ENCODE peak calls at places on chromosomes 2 and 18, in eight cellular contexts. One of them, this sample, is unnamed.

GRCh38 chr2:118040889-118041288 is 27.0 kb upstream of the CCDC93 start:
- DNase-seq in stimulated activated CD4-positive, alpha-beta T cell treated with anti-CD3 and anti-CD28 coated beads, Interleukin-15, amount 100 ng/mL, for 24 hours: no peak
- DNase-seq in RCC 7860: no peak
- DNase-seq in T-helper 9 cell: no peak
- DNase-seq in AML-193: no peak
- DNase-seq in H7: no peak
- DNase-seq in NCI-H460: no peak
- DNase-seq in progenitor cell of endocrine pancreas: no peak
- DNase-seq in this sample: no peak

GRCh38 chr18:9135912-9136314 is 668 bp upstream of the ANKRD12 start:
- DNase-seq in stimulated activated CD4-positive, alpha-beta T cell treated with anti-CD3 and anti-CD28 coated beads, Interleukin-15, amount 100 ng/mL, for 24 hours: no peak
- DNase-seq in RCC 7860: no peak
- DNase-seq in T-helper 9 cell: no peak
- DNase-seq in AML-193: no peak
- DNase-seq in H7: peak
- DNase-seq in NCI-H460: no peak
- DNase-seq in progenitor cell of endocrine pancreas: peak
- DNase-seq in this sample: peak

GRCh38 chr2:63435080-63435479 is 153.2 kb downstream of the WDPCP start:
- DNase-seq in stimulated activated CD4-positive, alpha-beta T cell treated with anti-CD3 and anti-CD28 coated beads, Interleukin-15, amount 100 ng/mL, for 24 hours: no peak
- DNase-seq in RCC 7860: no peak
- DNase-seq in T-helper 9 cell: no peak
- DNase-seq in AML-193: no peak
- DNase-seq in H7: no peak
- DNase-seq in NCI-H460: no peak
- DNase-seq in progenitor cell of endocrine pancreas: no peak
- DNase-seq in this sample: no peak

GRCh38 chr18:75533954-75534353 is 106.5 kb upstream of the SMIM21 start:
- DNase-seq in stimulated activated CD4-positive, alpha-beta T cell treated with anti-CD3 and anti-CD28 coated beads, Interleukin-15, amount 100 ng/mL, for 24 hours: no peak
- DNase-seq in RCC 7860: no peak
- DNase-seq in T-helper 9 cell: no peak
- DNase-seq in AML-193: no peak
- DNase-seq in H7: no peak
- DNase-seq in NCI-H460: no peak
- DNase-seq in progenitor cell of endocrine pancreas: no peak
- DNase-seq in this sample: no peak

GRCh38 chr2:200757414-200757813 is 54.3 kb upstream of the BZW1 start:
- DNase-seq in stimulated activated CD4-positive, alpha-beta T cell treated with anti-CD3 and anti-CD28 coated beads, Interleukin-15, amount 100 ng/mL, for 24 hours: no peak
- DNase-seq in RCC 7860: peak
- DNase-seq in T-helper 9 cell: no peak
- DNase-seq in AML-193: no peak
- DNase-seq in H7: no peak
- DNase-seq in NCI-H460: no peak
- DNase-seq in progenitor cell of endocrine pancreas: no peak
- DNase-seq in this sample: no peak

GRCh38 chr18:10038268-10038667 is 124.5 kb downstream of the VAPA start:
- DNase-seq in stimulated activated CD4-positive, alpha-beta T cell treated with anti-CD3 and anti-CD28 coated beads, Interleukin-15, amount 100 ng/mL, for 24 hours: no peak
- DNase-seq in RCC 7860: no peak
- DNase-seq in T-helper 9 cell: no peak
- DNase-seq in AML-193: no peak
- DNase-seq in H7: no peak
- DNase-seq in NCI-H460: no peak
- DNase-seq in progenitor cell of endocrine pancreas: no peak
- DNase-seq in this sample: no peak

GRCh38 chr2:222753251-222753824 is 81.9 kb downstream of the MOGAT1 start:
- DNase-seq in stimulated activated CD4-positive, alpha-beta T cell treated with anti-CD3 and anti-CD28 coated beads, Interleukin-15, amount 100 ng/mL, for 24 hours: no peak
- DNase-seq in RCC 7860: no peak
- DNase-seq in T-helper 9 cell: no peak
- DNase-seq in AML-193: no peak
- DNase-seq in H7: no peak
- DNase-seq in NCI-H460: no peak
- DNase-seq in progenitor cell of endocrine pancreas: no peak
- DNase-seq in this sample: no peak

GRCh38 chr2:157386747-157387146 is 57.1 kb downstream of the CYTIP start:
- DNase-seq in stimulated activated CD4-positive, alpha-beta T cell treated with anti-CD3 and anti-CD28 coated beads, Interleukin-15, amount 100 ng/mL, for 24 hours: no peak
- DNase-seq in RCC 7860: no peak
- DNase-seq in T-helper 9 cell: no peak
- DNase-seq in AML-193: no peak
- DNase-seq in H7: no peak
- DNase-seq in NCI-H460: no peak
- DNase-seq in progenitor cell of endocrine pancreas: no peak
- DNase-seq in this sample: no peak

GRCh38 chr18:12883003-12883683 is 894 bp downstream of the PTPN2 start:
- DNase-seq in stimulated activated CD4-positive, alpha-beta T cell treated with anti-CD3 and anti-CD28 coated beads, Interleukin-15, amount 100 ng/mL, for 24 hours: peak
- DNase-seq in RCC 7860: no peak
- DNase-seq in T-helper 9 cell: no peak
- DNase-seq in AML-193: no peak
- DNase-seq in H7: peak
- DNase-seq in NCI-H460: no peak
- DNase-seq in progenitor cell of endocrine pancreas: no peak
- DNase-seq in this sample: no peak

GRCh38 chr2:43495727-43496126 is 100.1 kb downstream of the THADA start:
- DNase-seq in stimulated activated CD4-positive, alpha-beta T cell treated with anti-CD3 and anti-CD28 coated beads, Interleukin-15, amount 100 ng/mL, for 24 hours: no peak
- DNase-seq in RCC 7860: no peak
- DNase-seq in T-helper 9 cell: no peak
- DNase-seq in AML-193: no peak
- DNase-seq in H7: no peak
- DNase-seq in NCI-H460: no peak
- DNase-seq in progenitor cell of endocrine pancreas: no peak
- DNase-seq in this sample: no peak

GRCh38 chr2:3628800-3629199 is 29.2 kb upstream of the ALLC start:
- DNase-seq in stimulated activated CD4-positive, alpha-beta T cell treated with anti-CD3 and anti-CD28 coated beads, Interleukin-15, amount 100 ng/mL, for 24 hours: no peak
- DNase-seq in RCC 7860: no peak
- DNase-seq in T-helper 9 cell: no peak
- DNase-seq in AML-193: no peak
- DNase-seq in H7: peak
- DNase-seq in NCI-H460: no peak
- DNase-seq in progenitor cell of endocrine pancreas: no peak
- DNase-seq in this sample: no peak

GRCh38 chr2:47260971-47261370 is 105.9 kb upstream of the STPG4 start:
- DNase-seq in stimulated activated CD4-positive, alpha-beta T cell treated with anti-CD3 and anti-CD28 coated beads, Interleukin-15, amount 100 ng/mL, for 24 hours: no peak
- DNase-seq in RCC 7860: no peak
- DNase-seq in T-helper 9 cell: no peak
- DNase-seq in AML-193: no peak
- DNase-seq in H7: no peak
- DNase-seq in NCI-H460: no peak
- DNase-seq in progenitor cell of endocrine pancreas: no peak
- DNase-seq in this sample: no peak

GRCh38 chr2:179226203-179226960 is 38.2 kb downstream of the SESTD1 start:
- DNase-seq in stimulated activated CD4-positive, alpha-beta T cell treated with anti-CD3 and anti-CD28 coated beads, Interleukin-15, amount 100 ng/mL, for 24 hours: no peak
- DNase-seq in RCC 7860: no peak
- DNase-seq in T-helper 9 cell: no peak
- DNase-seq in AML-193: no peak
- DNase-seq in H7: no peak
- DNase-seq in NCI-H460: no peak
- DNase-seq in progenitor cell of endocrine pancreas: no peak
- DNase-seq in this sample: peak

GRCh38 chr2:26590960-26591618 is 50.1 kb downstream of the CIB4 start:
- DNase-seq in stimulated activated CD4-positive, alpha-beta T cell treated with anti-CD3 and anti-CD28 coated beads, Interleukin-15, amount 100 ng/mL, for 24 hours: no peak
- DNase-seq in RCC 7860: no peak
- DNase-seq in T-helper 9 cell: no peak
- DNase-seq in AML-193: no peak
- DNase-seq in H7: no peak
- DNase-seq in NCI-H460: no peak
- DNase-seq in progenitor cell of endocrine pancreas: no peak
- DNase-seq in this sample: no peak

GRCh38 chr2:28534817-28535216 is 39.0 kb downstream of the PLB1 start:
- DNase-seq in stimulated activated CD4-positive, alpha-beta T cell treated with anti-CD3 and anti-CD28 coated beads, Interleukin-15, amount 100 ng/mL, for 24 hours: no peak
- DNase-seq in RCC 7860: no peak
- DNase-seq in T-helper 9 cell: no peak
- DNase-seq in AML-193: no peak
- DNase-seq in H7: no peak
- DNase-seq in NCI-H460: no peak
- DNase-seq in progenitor cell of endocrine pancreas: no peak
- DNase-seq in this sample: no peak

GRCh38 chr2:42464631-42465030 is 29.2 kb downstream of the KCNG3 start:
- DNase-seq in stimulated activated CD4-positive, alpha-beta T cell treated with anti-CD3 and anti-CD28 coated beads, Interleukin-15, amount 100 ng/mL, for 24 hours: no peak
- DNase-seq in RCC 7860: no peak
- DNase-seq in T-helper 9 cell: no peak
- DNase-seq in AML-193: no peak
- DNase-seq in H7: no peak
- DNase-seq in NCI-H460: no peak
- DNase-seq in progenitor cell of endocrine pancreas: no peak
- DNase-seq in this sample: no peak

GRCh38 chr2:68362749-68363148 is 2.3 kb upstream of the PLEK start:
- DNase-seq in stimulated activated CD4-positive, alpha-beta T cell treated with anti-CD3 and anti-CD28 coated beads, Interleukin-15, amount 100 ng/mL, for 24 hours: no peak
- DNase-seq in RCC 7860: no peak
- DNase-seq in T-helper 9 cell: no peak
- DNase-seq in AML-193: peak
- DNase-seq in H7: no peak
- DNase-seq in NCI-H460: no peak
- DNase-seq in progenitor cell of endocrine pancreas: no peak
- DNase-seq in this sample: no peak

GRCh38 chr2:109324859-109325258 is 195.9 kb downstream of the SH3RF3 start:
- DNase-seq in stimulated activated CD4-positive, alpha-beta T cell treated with anti-CD3 and anti-CD28 coated beads, Interleukin-15, amount 100 ng/mL, for 24 hours: no peak
- DNase-seq in RCC 7860: no peak
- DNase-seq in T-helper 9 cell: no peak
- DNase-seq in AML-193: no peak
- DNase-seq in H7: no peak
- DNase-seq in NCI-H460: no peak
- DNase-seq in progenitor cell of endocrine pancreas: no peak
- DNase-seq in this sample: no peak

GRCh38 chr18:8536226-8536625 is 73.0 kb upstream of the RAB12 start:
- DNase-seq in stimulated activated CD4-positive, alpha-beta T cell treated with anti-CD3 and anti-CD28 coated beads, Interleukin-15, amount 100 ng/mL, for 24 hours: no peak
- DNase-seq in RCC 7860: no peak
- DNase-seq in T-helper 9 cell: no peak
- DNase-seq in AML-193: no peak
- DNase-seq in H7: peak
- DNase-seq in NCI-H460: no peak
- DNase-seq in progenitor cell of endocrine pancreas: no peak
- DNase-seq in this sample: no peak

GRCh38 chr18:9348079-9348671 is 13.6 kb downstream of the TWSG1 start:
- DNase-seq in stimulated activated CD4-positive, alpha-beta T cell treated with anti-CD3 and anti-CD28 coated beads, Interleukin-15, amount 100 ng/mL, for 24 hours: no peak
- DNase-seq in RCC 7860: peak
- DNase-seq in T-helper 9 cell: no peak
- DNase-seq in AML-193: no peak
- DNase-seq in H7: no peak
- DNase-seq in NCI-H460: no peak
- DNase-seq in progenitor cell of endocrine pancreas: no peak
- DNase-seq in this sample: no peak

GRCh38 chr2:216516730-216517350 is 18.2 kb downstream of the RPL37A start:
- DNase-seq in stimulated activated CD4-positive, alpha-beta T cell treated with anti-CD3 and anti-CD28 coated beads, Interleukin-15, amount 100 ng/mL, for 24 hours: no peak
- DNase-seq in RCC 7860: peak
- DNase-seq in T-helper 9 cell: no peak
- DNase-seq in AML-193: peak
- DNase-seq in H7: no peak
- DNase-seq in NCI-H460: peak
- DNase-seq in progenitor cell of endocrine pancreas: no peak
- DNase-seq in this sample: peak

GRCh38 chr2:73110622-73111299 is 2.0 kb downstream of the RAB11FIP5 start:
- DNase-seq in stimulated activated CD4-positive, alpha-beta T cell treated with anti-CD3 and anti-CD28 coated beads, Interleukin-15, amount 100 ng/mL, for 24 hours: no peak
- DNase-seq in RCC 7860: no peak
- DNase-seq in T-helper 9 cell: no peak
- DNase-seq in AML-193: no peak
- DNase-seq in H7: no peak
- DNase-seq in NCI-H460: no peak
- DNase-seq in progenitor cell of endocrine pancreas: no peak
- DNase-seq in this sample: no peak

GRCh38 chr2:21047161-21048009 is 3.5 kb upstream of the APOB start:
- DNase-seq in stimulated activated CD4-positive, alpha-beta T cell treated with anti-CD3 and anti-CD28 coated beads, Interleukin-15, amount 100 ng/mL, for 24 hours: no peak
- DNase-seq in RCC 7860: no peak
- DNase-seq in T-helper 9 cell: no peak
- DNase-seq in AML-193: no peak
- DNase-seq in H7: no peak
- DNase-seq in NCI-H460: no peak
- DNase-seq in progenitor cell of endocrine pancreas: no peak
- DNase-seq in this sample: no peak

GRCh38 chr18:60892441-60892840 is 440.8 kb upstream of the CDH20 start:
- DNase-seq in stimulated activated CD4-positive, alpha-beta T cell treated with anti-CD3 and anti-CD28 coated beads, Interleukin-15, amount 100 ng/mL, for 24 hours: no peak
- DNase-seq in RCC 7860: no peak
- DNase-seq in T-helper 9 cell: no peak
- DNase-seq in AML-193: no peak
- DNase-seq in H7: no peak
- DNase-seq in NCI-H460: no peak
- DNase-seq in progenitor cell of endocrine pancreas: no peak
- DNase-seq in this sample: no peak

GRCh38 chr18:44680271-44681038 is at the start of gene SETBP1:
- DNase-seq in stimulated activated CD4-positive, alpha-beta T cell treated with anti-CD3 and anti-CD28 coated beads, Interleukin-15, amount 100 ng/mL, for 24 hours: peak
- DNase-seq in RCC 7860: no peak
- DNase-seq in T-helper 9 cell: peak
- DNase-seq in AML-193: no peak
- DNase-seq in H7: peak
- DNase-seq in NCI-H460: no peak
- DNase-seq in progenitor cell of endocrine pancreas: peak
- DNase-seq in this sample: no peak

GRCh38 chr2:216985658-216986141 is 125.8 kb upstream of the TNP1 start:
- DNase-seq in stimulated activated CD4-positive, alpha-beta T cell treated with anti-CD3 and anti-CD28 coated beads, Interleukin-15, amount 100 ng/mL, for 24 hours: no peak
- DNase-seq in RCC 7860: no peak
- DNase-seq in T-helper 9 cell: no peak
- DNase-seq in AML-193: no peak
- DNase-seq in H7: peak
- DNase-seq in NCI-H460: no peak
- DNase-seq in progenitor cell of endocrine pancreas: no peak
- DNase-seq in this sample: no peak

GRCh38 chr2:26629751-26630150 is 11.4 kb downstream of the CIB4 start:
- DNase-seq in stimulated activated CD4-positive, alpha-beta T cell treated with anti-CD3 and anti-CD28 coated beads, Interleukin-15, amount 100 ng/mL, for 24 hours: no peak
- DNase-seq in RCC 7860: no peak
- DNase-seq in T-helper 9 cell: no peak
- DNase-seq in AML-193: no peak
- DNase-seq in H7: no peak
- DNase-seq in NCI-H460: no peak
- DNase-seq in progenitor cell of endocrine pancreas: no peak
- DNase-seq in this sample: no peak

GRCh38 chr18:22152093-22152492 is 17.3 kb upstream of the GATA6 start:
- DNase-seq in stimulated activated CD4-positive, alpha-beta T cell treated with anti-CD3 and anti-CD28 coated beads, Interleukin-15, amount 100 ng/mL, for 24 hours: no peak
- DNase-seq in RCC 7860: no peak
- DNase-seq in T-helper 9 cell: no peak
- DNase-seq in AML-193: no peak
- DNase-seq in H7: no peak
- DNase-seq in NCI-H460: no peak
- DNase-seq in progenitor cell of endocrine pancreas: no peak
- DNase-seq in this sample: no peak

GRCh38 chr2:9805435-9806297 is 37.6 kb upstream of the TAF1B start:
- DNase-seq in stimulated activated CD4-positive, alpha-beta T cell treated with anti-CD3 and anti-CD28 coated beads, Interleukin-15, amount 100 ng/mL, for 24 hours: no peak
- DNase-seq in RCC 7860: no peak
- DNase-seq in T-helper 9 cell: no peak
- DNase-seq in AML-193: no peak
- DNase-seq in H7: peak
- DNase-seq in NCI-H460: no peak
- DNase-seq in progenitor cell of endocrine pancreas: no peak
- DNase-seq in this sample: no peak

GRCh38 chr2:232568161-232568560 is 17.7 kb downstream of the EIF4E2 start:
- DNase-seq in stimulated activated CD4-positive, alpha-beta T cell treated with anti-CD3 and anti-CD28 coated beads, Interleukin-15, amount 100 ng/mL, for 24 hours: no peak
- DNase-seq in RCC 7860: peak
- DNase-seq in T-helper 9 cell: no peak
- DNase-seq in AML-193: no peak
- DNase-seq in H7: no peak
- DNase-seq in NCI-H460: peak
- DNase-seq in progenitor cell of endocrine pancreas: no peak
- DNase-seq in this sample: peak

GRCh38 chr2:96602330-96602823 is 35.7 kb downstream of the KANSL3 start:
- DNase-seq in stimulated activated CD4-positive, alpha-beta T cell treated with anti-CD3 and anti-CD28 coated beads, Interleukin-15, amount 100 ng/mL, for 24 hours: no peak
- DNase-seq in RCC 7860: no peak
- DNase-seq in T-helper 9 cell: no peak
- DNase-seq in AML-193: no peak
- DNase-seq in H7: no peak
- DNase-seq in NCI-H460: no peak
- DNase-seq in progenitor cell of endocrine pancreas: no peak
- DNase-seq in this sample: no peak

GRCh38 chr2:216202602-216203250 is 93.6 kb downstream of the XRCC5 start:
- DNase-seq in stimulated activated CD4-positive, alpha-beta T cell treated with anti-CD3 and anti-CD28 coated beads, Interleukin-15, amount 100 ng/mL, for 24 hours: no peak
- DNase-seq in RCC 7860: peak
- DNase-seq in T-helper 9 cell: no peak
- DNase-seq in AML-193: no peak
- DNase-seq in H7: no peak
- DNase-seq in NCI-H460: no peak
- DNase-seq in progenitor cell of endocrine pancreas: no peak
- DNase-seq in this sample: no peak

GRCh38 chr18:22975508-22975907 is 42.4 kb downstream of the RBBP8 start:
- DNase-seq in stimulated activated CD4-positive, alpha-beta T cell treated with anti-CD3 and anti-CD28 coated beads, Interleukin-15, amount 100 ng/mL, for 24 hours: no peak
- DNase-seq in RCC 7860: no peak
- DNase-seq in T-helper 9 cell: no peak
- DNase-seq in AML-193: no peak
- DNase-seq in H7: no peak
- DNase-seq in NCI-H460: no peak
- DNase-seq in progenitor cell of endocrine pancreas: no peak
- DNase-seq in this sample: no peak

This sample was measured in LoVo.